ENCODE peak calls at places on chromosomes 16 and 17, in ten cellular contexts. One of them, this sample, is unnamed.

GRCh38 chr17:7405882-7406825 is 1.5 kb upstream of the NLGN2 start:
- DNase-seq in foreskin keratinocyte: no peak
- DNase-seq in CD4-positive, alpha-beta T cell: no peak
- DNase-seq in AG08395: no peak
- DNase-seq in EH: no peak
- DNase-seq in fibroblast of mammary gland: no peak
- DNase-seq in NCI-H460: no peak
- DNase-seq in cardiac fibroblast: no peak
- DNase-seq in NCI-H510A: no peak
- DNase-seq in testis: no peak
- DNase-seq in this sample: no peak

GRCh38 chr16:10597184-10597583 is 16.8 kb upstream of the EMP2 start:
- DNase-seq in foreskin keratinocyte: no peak
- DNase-seq in CD4-positive, alpha-beta T cell: no peak
- DNase-seq in AG08395: no peak
- DNase-seq in EH: no peak
- DNase-seq in fibroblast of mammary gland: no peak
- DNase-seq in NCI-H460: no peak
- DNase-seq in cardiac fibroblast: no peak
- DNase-seq in NCI-H510A: no peak
- DNase-seq in testis: no peak
- DNase-seq in this sample: peak

GRCh38 chr16:88377961-88378360 is 4.8 kb upstream of the ZNF469 start:
- DNase-seq in foreskin keratinocyte: no peak
- DNase-seq in CD4-positive, alpha-beta T cell: no peak
- DNase-seq in AG08395: no peak
- DNase-seq in EH: no peak
- DNase-seq in fibroblast of mammary gland: no peak
- DNase-seq in NCI-H460: no peak
- DNase-seq in cardiac fibroblast: no peak
- DNase-seq in NCI-H510A: no peak
- DNase-seq in testis: no peak
- DNase-seq in this sample: no peak

GRCh38 chr16:67396159-67396774 is 3.0 kb upstream of the TPPP3 start:
- DNase-seq in foreskin keratinocyte: peak
- DNase-seq in CD4-positive, alpha-beta T cell: no peak
- DNase-seq in AG08395: peak
- DNase-seq in EH: peak
- DNase-seq in fibroblast of mammary gland: peak
- DNase-seq in NCI-H460: peak
- DNase-seq in cardiac fibroblast: peak
- DNase-seq in NCI-H510A: peak
- DNase-seq in testis: peak
- DNase-seq in this sample: peak

GRCh38 chr17:35073991-35074627 is 10.6 kb upstream of the RFFL start:
- DNase-seq in foreskin keratinocyte: no peak
- DNase-seq in CD4-positive, alpha-beta T cell: no peak
- DNase-seq in AG08395: no peak
- DNase-seq in EH: no peak
- DNase-seq in fibroblast of mammary gland: no peak
- DNase-seq in NCI-H460: no peak
- DNase-seq in cardiac fibroblast: no peak
- DNase-seq in NCI-H510A: no peak
- DNase-seq in testis: no peak
- DNase-seq in this sample: no peak

GRCh38 chr16:21159281-21159951 is 942 bp downstream of the LDAF1 start:
- DNase-seq in foreskin keratinocyte: peak
- DNase-seq in CD4-positive, alpha-beta T cell: no peak
- DNase-seq in AG08395: no peak
- DNase-seq in EH: no peak
- DNase-seq in fibroblast of mammary gland: no peak
- DNase-seq in NCI-H460: no peak
- DNase-seq in cardiac fibroblast: no peak
- DNase-seq in NCI-H510A: peak
- DNase-seq in testis: peak
- DNase-seq in this sample: no peak

GRCh38 chr17:76446449-76447231 is 6.3 kb downstream of the UBE2O start:
- DNase-seq in foreskin keratinocyte: peak
- DNase-seq in CD4-positive, alpha-beta T cell: no peak
- DNase-seq in AG08395: peak
- DNase-seq in EH: peak
- DNase-seq in fibroblast of mammary gland: peak
- DNase-seq in NCI-H460: peak
- DNase-seq in cardiac fibroblast: peak
- DNase-seq in NCI-H510A: no peak
- DNase-seq in testis: no peak
- DNase-seq in this sample: peak

GRCh38 chr17:7220593-7221280 is 999 bp downstream of the ACADVL start:
- DNase-seq in foreskin keratinocyte: no peak
- DNase-seq in CD4-positive, alpha-beta T cell: peak
- DNase-seq in AG08395: peak
- DNase-seq in EH: peak
- DNase-seq in fibroblast of mammary gland: peak
- DNase-seq in NCI-H460: peak
- DNase-seq in cardiac fibroblast: peak
- DNase-seq in NCI-H510A: peak
- DNase-seq in testis: peak
- DNase-seq in this sample: peak

GRCh38 chr17:65864409-65864808 is 303.0 kb upstream of the AXIN2 start:
- DNase-seq in foreskin keratinocyte: no peak
- DNase-seq in CD4-positive, alpha-beta T cell: no peak
- DNase-seq in AG08395: no peak
- DNase-seq in EH: no peak
- DNase-seq in fibroblast of mammary gland: no peak
- DNase-seq in NCI-H460: no peak
- DNase-seq in cardiac fibroblast: no peak
- DNase-seq in NCI-H510A: no peak
- DNase-seq in testis: no peak
- DNase-seq in this sample: no peak

GRCh38 chr16:80285089-80285488 is 255.7 kb upstream of the DYNLRB2 start:
- DNase-seq in foreskin keratinocyte: peak
- DNase-seq in CD4-positive, alpha-beta T cell: no peak
- DNase-seq in AG08395: peak
- DNase-seq in EH: peak
- DNase-seq in fibroblast of mammary gland: peak
- DNase-seq in NCI-H460: peak
- DNase-seq in cardiac fibroblast: peak
- DNase-seq in NCI-H510A: no peak
- DNase-seq in testis: no peak
- DNase-seq in this sample: no peak

GRCh38 chr16:17311333-17312099 is 159.2 kb downstream of the XYLT1 start:
- DNase-seq in foreskin keratinocyte: no peak
- DNase-seq in CD4-positive, alpha-beta T cell: no peak
- DNase-seq in AG08395: no peak
- DNase-seq in EH: no peak
- DNase-seq in fibroblast of mammary gland: no peak
- DNase-seq in NCI-H460: no peak
- DNase-seq in cardiac fibroblast: no peak
- DNase-seq in NCI-H510A: no peak
- DNase-seq in testis: no peak
- DNase-seq in this sample: no peak

GRCh38 chr17:915416-916201 is 64.0 kb downstream of the NXN start:
- DNase-seq in foreskin keratinocyte: peak
- DNase-seq in CD4-positive, alpha-beta T cell: no peak
- DNase-seq in AG08395: no peak
- DNase-seq in EH: peak
- DNase-seq in fibroblast of mammary gland: peak
- DNase-seq in NCI-H460: no peak
- DNase-seq in cardiac fibroblast: peak
- DNase-seq in NCI-H510A: no peak
- DNase-seq in testis: no peak
- DNase-seq in this sample: no peak

GRCh38 chr17:45276031-45276430 is 14.1 kb upstream of the SPATA32 start:
- DNase-seq in foreskin keratinocyte: no peak
- DNase-seq in CD4-positive, alpha-beta T cell: no peak
- DNase-seq in AG08395: no peak
- DNase-seq in EH: no peak
- DNase-seq in fibroblast of mammary gland: peak
- DNase-seq in NCI-H460: no peak
- DNase-seq in cardiac fibroblast: no peak
- DNase-seq in NCI-H510A: no peak
- DNase-seq in testis: no peak
- DNase-seq in this sample: peak

GRCh38 chr16:56237451-56237930 is 46.2 kb downstream of the GNAO1 start:
- DNase-seq in foreskin keratinocyte: no peak
- DNase-seq in CD4-positive, alpha-beta T cell: no peak
- DNase-seq in AG08395: no peak
- DNase-seq in EH: peak
- DNase-seq in fibroblast of mammary gland: no peak
- DNase-seq in NCI-H460: no peak
- DNase-seq in cardiac fibroblast: no peak
- DNase-seq in NCI-H510A: no peak
- DNase-seq in testis: peak
- DNase-seq in this sample: no peak